ENCODE peak calls at places on chromosomes 12 and 14, in ten cellular contexts. C is kidney glomerular epithelial cell; G is stimulated activated naive CD4-positive, alpha-beta T cell; X is NCI-H345; V is HEK293T; T is mesendoderm; N is LoVo; W is smooth muscle cell of the brain vasculature; A is HFFc6; B is stimulated activated CD4-positive, alpha-beta T cell treated with anti-CD3 and anti-CD28 coated beads, TNF-alpha, amount 100 ng/mL, for 1 hour. U is an unnamed sample.

GRCh38 chr12:102687523-102687922 is 207.2 kb upstream of the IGF1 start:
- DNase-seq in C (no peak), G (no peak), X (no peak), V (no peak), T (no peak), N (no peak), W (no peak), A (no peak), B (no peak), U (no peak)

GRCh38 chr14:85453401-85453800 is 76.5 kb upstream of the FLRT2 start:
- DNase-seq in C (no peak), G (no peak), X (no peak), V (no peak), T (no peak), N (no peak), W (no peak), A (no peak), B (no peak), U (no peak)

GRCh38 chr14:61569783-61570182 is 125.5 kb upstream of the HIF1A start:
- DNase-seq in C (peak; percentile 85), G (peak; percentile 20), X (no peak), V (no peak), T (no peak), N (peak; percentile 38), W (no peak), A (peak; percentile 54), B (no peak), U (no peak)

GRCh38 chr12:76470028-76470939 is 89.3 kb downstream of the OSBPL8 start:
- DNase-seq in C (peak; percentile 59), G (no peak), X (no peak), V (peak; percentile 14), T (peak; percentile 59), N (peak; percentile 22), W (peak; percentile 65), A (peak; percentile 85), B (no peak), U (no peak)

GRCh38 chr12:127620956-127621355 is 646.0 kb upstream of the TMEM132C start:
- DNase-seq in C (no peak), G (no peak), X (peak; percentile 60), V (no peak), T (peak; percentile 19), N (no peak), W (no peak), A (no peak), B (no peak), U (peak; percentile 93)

GRCh38 chr14:68539839-68540238 is 253.0 kb downstream of the ZFP36L1 start:
- DNase-seq in C (no peak), G (no peak), X (no peak), V (no peak), T (no peak), N (no peak), W (no peak), A (no peak), B (no peak), U (no peak)

GRCh38 chr14:64292197-64292596 is 2.0 kb downstream of the ESR2 start:
- DNase-seq in C (no peak), G (no peak), X (no peak), V (no peak), T (no peak), N (no peak), W (no peak), A (no peak), B (no peak), U (no peak)

GRCh38 chr12:122517877-122518276 is 8.9 kb downstream of the RSRC2 start:
- DNase-seq in C (peak; percentile 81), G (no peak), X (no peak), V (no peak), T (no peak), N (no peak), W (peak; percentile 65), A (peak; percentile 94), B (no peak), U (no peak)

GRCh38 chr12:104182144-104182543 is 33.4 kb upstream of the TXNRD1 start:
- DNase-seq in C (no peak), G (no peak), X (no peak), V (no peak), T (no peak), N (no peak), W (no peak), A (peak; percentile 72), B (no peak), U (no peak)

GRCh38 chr12:132146772-132147422 is 2.6 kb downstream of the NOC4L start:
- DNase-seq in C (no peak), G (no peak), X (no peak), V (no peak), T (no peak), N (no peak), W (no peak), A (no peak), B (no peak), U (no peak)

GRCh38 chr12:119528241-119528640 is 65.3 kb upstream of the TMEM233 start:
- DNase-seq in C (peak; percentile 8), G (no peak), X (no peak), V (no peak), T (peak; percentile 31), N (peak; percentile 20), W (no peak), A (no peak), B (no peak), U (no peak)

GRCh38 chr12:108567974-108568652 is 5.7 kb downstream of the ISCU start:
- DNase-seq in C (peak; percentile 36), G (no peak), X (no peak), V (no peak), T (no peak), N (no peak), W (no peak), A (no peak), B (no peak), U (no peak)

GRCh38 chr12:94147991-94148840 is at the start of gene PLXNC1:
- DNase-seq in C (no peak), G (peak; percentile 59), X (peak; percentile 75), V (peak; percentile 59), T (peak; percentile 52), N (peak; percentile 41), W (no peak), A (no peak), B (peak; percentile 39), U (peak; percentile 39)

GRCh38 chr14:71361335-71361734 is 454.1 kb downstream of the PCNX1 start:
- DNase-seq in C (no peak), G (no peak), X (no peak), V (no peak), T (no peak), N (no peak), W (no peak), A (peak; percentile 21), B (no peak), U (no peak)

GRCh38 chr12:1171657-1172056 is 180.6 kb downstream of the ERC1 start:
- DNase-seq in C (peak; percentile 19), G (no peak), X (peak; percentile 76), V (peak; percentile 35), T (peak; percentile 3), N (peak; percentile 12), W (no peak), A (no peak), B (no peak), U (peak; percentile 86)

GRCh38 chr12:81010641-81011040 is 67.2 kb upstream of the ACSS3 start:
- DNase-seq in C (no peak), G (no peak), X (no peak), V (no peak), T (no peak), N (no peak), W (no peak), A (no peak), B (no peak), U (no peak)

GRCh38 chr12:57332646-57333312 is 81.8 kb upstream of the STAC3 start:
- DNase-seq in C (no peak), G (no peak), X (no peak), V (no peak), T (no peak), N (no peak), W (no peak), A (no peak), B (no peak), U (no peak)

GRCh38 chr12:18250313-18250916 is 10.9 kb upstream of the PIK3C2G start:
- DNase-seq in C (peak; percentile 68), G (no peak), X (peak; percentile 78), V (peak; percentile 37), T (peak; percentile 81), N (peak; percentile 70), W (peak; percentile 62), A (peak; percentile 66), B (no peak), U (peak; percentile 54)

GRCh38 chr12:96828169-96828789 is 78.8 kb upstream of the NEDD1 start:
- DNase-seq in C (no peak), G (no peak), X (no peak), V (no peak), T (peak; percentile 47), N (no peak), W (no peak), A (no peak), B (no peak), U (no peak)

GRCh38 chr14:99155173-99155777 is 116.7 kb downstream of the BCL11B start:
- DNase-seq in C (no peak), G (no peak), X (no peak), V (no peak), T (no peak), N (no peak), W (no peak), A (no peak), B (no peak), U (no peak)

GRCh38 chr12:76455582-76456345 is 103.8 kb downstream of the OSBPL8 start:
- DNase-seq in C (peak; percentile 94), G (no peak), X (peak; percentile 35), V (peak; percentile 42), T (peak; percentile 90), N (peak; percentile 87), W (peak; percentile 56), A (peak; percentile 92), B (no peak), U (peak; percentile 39)

GRCh38 chr14:31560759-31561154 is 447 bp upstream of the NUBPL start:
- DNase-seq in C (no peak), G (no peak), X (no peak), V (no peak), T (peak; percentile 29), N (peak; percentile 5), W (no peak), A (no peak), B (no peak), U (no peak)

GRCh38 chr12:93848453-93849120 is 171.4 kb downstream of the CRADD start:
- DNase-seq in C (no peak), G (no peak), X (no peak), V (no peak), T (no peak), N (no peak), W (no peak), A (no peak), B (no peak), U (no peak)

GRCh38 chr12:47931187-47931586 is 26.4 kb upstream of the VDR start:
- DNase-seq in C (no peak), G (no peak), X (no peak), V (no peak), T (no peak), N (no peak), W (no peak), A (no peak), B (no peak), U (no peak)

GRCh38 chr12:78534311-78534710 is 330.3 kb upstream of the SYT1 start:
- DNase-seq in C (no peak), G (no peak), X (no peak), V (no peak), T (no peak), N (peak; percentile 68), W (no peak), A (no peak), B (no peak), U (no peak)

GRCh38 chr14:66025779-66026178 is 460.4 kb upstream of the CCDC196 start:
- DNase-seq in C (no peak), G (no peak), X (no peak), V (no peak), T (no peak), N (no peak), W (no peak), A (no peak), B (no peak), U (no peak)